ENCODE peak calls at places on chromosome 15, in ten cellular contexts. C is stimulated activated CD4-positive, alpha-beta T cell treated with anti-CD3 and anti-CD28 coated beads, Interleukin-12 subunit alpha, Interleukin-12 subunit beta, amount 100 ng/mL, for 48 hours; G is nephron progenitor cell; Y is effector CD4-positive, alpha-beta T cell; H is mucosa of descending colon; Z is GM13976; X is AG09309; R is psoas muscle; M is C1 segment of cervical spinal cord; V is NCI-H524 treated with DMSO at 0.1 percent for 48 hours. W is an unnamed sample.

GRCh38 chr15:58452775-58453174 is 21.0 kb downstream of the LIPC start:
- DNase-seq in H (no peak), Z (no peak), G (no peak), C (no peak), V (no peak), X (no peak), R (no peak), Y (no peak), M (no peak), W (no peak)

GRCh38 chr15:31399544-31400171 is 73.0 kb downstream of the KLF13 start:
- DNase-seq in M (no peak), V (no peak), C (no peak), R (no peak), G (no peak), X (no peak), Y (no peak), H (peak), Z (peak), W (no peak)

GRCh38 chr15:58378241-58379085 is 53.3 kb upstream of the LIPC start:
- DNase-seq in Y (no peak), H (no peak), V (no peak), G (no peak), Z (no peak), R (no peak), C (no peak), X (no peak), M (no peak), W (no peak)

GRCh38 chr15:89346516-89346915 is 11.9 kb upstream of the POLG start:
- DNase-seq in H (no peak), M (no peak), V (no peak), Z (no peak), R (no peak), C (no peak), X (no peak), Y (no peak), G (no peak), W (no peak)

GRCh38 chr15:44033894-44034293 is 161.2 kb downstream of the FRMD5 start:
- DNase-seq in H (no peak), R (no peak), M (no peak), C (no peak), G (no peak), Y (no peak), X (no peak), V (no peak), Z (no peak), W (no peak)

GRCh38 chr15:51200791-51201190 is 106.1 kb upstream of the TNFAIP8L3 start:
- DNase-seq in G (no peak), V (no peak), C (no peak), M (no peak), X (no peak), R (no peak), Y (no peak), H (no peak), Z (no peak), W (no peak)

GRCh38 chr15:101615414-101615985 is 36.7 kb downstream of the TM2D3 start:
- DNase-seq in Y (no peak), Z (no peak), G (no peak), X (peak), V (no peak), C (no peak), R (peak), H (no peak), M (no peak), W (no peak)

GRCh38 chr15:96564546-96564945 is 234.0 kb downstream of the NR2F2 start:
- DNase-seq in V (no peak), R (no peak), M (no peak), C (no peak), X (no peak), G (no peak), Y (no peak), H (no peak), Z (no peak), W (no peak)

GRCh38 chr15:63491116-63491817 is 13.1 kb upstream of the USP3 start:
- DNase-seq in M (no peak), V (peak), G (no peak), Y (no peak), Z (no peak), X (no peak), H (no peak), C (no peak), R (no peak), W (no peak)

GRCh38 chr15:101293122-101293521 is 1.9 kb downstream of the SNRPA1 start:
- DNase-seq in H (no peak), X (no peak), C (no peak), V (no peak), Y (no peak), R (no peak), Z (no peak), M (no peak), G (no peak), W (no peak)

GRCh38 chr15:67870868-67871408 is 31.1 kb upstream of the RNU6-1 start:
- DNase-seq in X (no peak), M (no peak), Y (no peak), V (no peak), H (no peak), R (no peak), C (no peak), Z (no peak), G (no peak), W (no peak)

GRCh38 chr15:58404722-58405121 is 27.1 kb upstream of the LIPC start:
- DNase-seq in R (no peak), H (no peak), X (no peak), M (no peak), G (no peak), C (no peak), V (no peak), Z (no peak), Y (no peak), W (no peak)

GRCh38 chr15:88440021-88440420 is 27.2 kb downstream of the MRPL46 start:
- DNase-seq in H (no peak), G (no peak), R (no peak), Y (no peak), M (no peak), Z (no peak), V (no peak), C (no peak), X (no peak), W (no peak)